ENCODE peak calls at places on chromosomes 2 and 18, in seven cellular contexts. V is lower lobe of right lung, G is fibroblast of villous mesenchyme, A is left lung, N is fibroblast of lung, L is A549, D is GM23338. O is an unnamed sample.

GRCh38 chr2:66872056-66872821 is 437.3 kb downstream of the MEIS1 start:
- DNase-seq in V (no peak), G (peak), A (no peak), N (peak), L (no peak), D (no peak), O (no peak)

GRCh38 chr2:83957001-83957400 is 502.1 kb downstream of the SUCLG1 start:
- DNase-seq in V (no peak), G (no peak), A (no peak), N (no peak), L (no peak), D (no peak), O (no peak)

GRCh38 chr18:46320928-46321855 is 217.0 kb downstream of the HAUS1 start:
- DNase-seq in V (no peak), G (peak), A (no peak), N (peak), L (no peak), D (no peak), O (no peak)

GRCh38 chr2:165621086-165621560 is 151.6 kb downstream of the CSRNP3 start:
- DNase-seq in V (no peak), G (peak), A (no peak), N (peak), L (no peak), D (no peak), O (no peak)

GRCh38 chr2:16374671-16375070 is 291.0 kb downstream of the CYRIA start:
- DNase-seq in V (no peak), G (no peak), A (no peak), N (no peak), L (no peak), D (no peak), O (no peak)

GRCh38 chr18:63924551-63924950 is 16.8 kb downstream of the SERPINB10 start:
- DNase-seq in V (no peak), G (peak), A (no peak), N (peak), L (no peak), D (no peak), O (no peak)

GRCh38 chr2:98869868-98870267 is 66.2 kb downstream of the CRACDL start:
- DNase-seq in V (peak), G (no peak), A (peak), N (no peak), L (no peak), D (no peak), O (peak)

GRCh38 chr2:170361359-170361936 is 183.5 kb downstream of the MYO3B start:
- DNase-seq in V (no peak), G (peak), A (no peak), N (peak), L (peak), D (peak), O (no peak)

GRCh38 chr2:167237478-167237877 is 349.2 kb downstream of the XIRP2 start:
- DNase-seq in V (no peak), G (no peak), A (no peak), N (no peak), L (no peak), D (peak), O (no peak)

GRCh38 chr18:59823611-59824195 is 76.1 kb upstream of the PMAIP1 start:
- DNase-seq in V (no peak), G (peak), A (no peak), N (peak), L (peak), D (peak), O (peak)

GRCh38 chr2:37201766-37202165 is 5.5 kb downstream of the CEBPZOS start:
- DNase-seq in V (no peak), G (no peak), A (no peak), N (peak), L (no peak), D (no peak), O (no peak)

GRCh38 chr2:142603761-142604160 is 273.7 kb upstream of the KYNU start:
- DNase-seq in V (no peak), G (no peak), A (no peak), N (no peak), L (no peak), D (no peak), O (no peak)
- TF ChIP-seq CTCF in V (no peak), G (no peak), A (no peak), N (no peak), L (peak), D (peak), O (no peak)

GRCh38 chr2:45907592-45907991 is 256.1 kb downstream of the PRKCE start:
- DNase-seq in V (no peak), G (no peak), A (no peak), N (no peak), L (no peak), D (no peak), O (no peak)

GRCh38 chr2:45904267-45904921 is 252.9 kb downstream of the PRKCE start:
- DNase-seq in V (no peak), G (no peak), A (no peak), N (peak), L (no peak), D (no peak), O (no peak)

GRCh38 chr2:45905643-45905969 is 254.1 kb downstream of the PRKCE start:
- DNase-seq in V (no peak), G (no peak), A (no peak), N (no peak), L (no peak), D (no peak), O (no peak)

GRCh38 chr2:45902952-45903351 is 251.5 kb downstream of the PRKCE start:
- DNase-seq in V (no peak), G (no peak), A (no peak), N (no peak), L (no peak), D (no peak), O (no peak)

GRCh38 chr2:45904931-45905642 is 253.6 kb downstream of the PRKCE start:
- DNase-seq in V (no peak), G (no peak), A (no peak), N (peak), L (no peak), D (no peak), O (no peak)
- H3K4me3 ChIP-seq in V (no peak), G (no peak), A (no peak), N (no peak), L (no peak), D (no peak), O (no peak)

GRCh38 chr2:112959109-112959591 is 18.7 kb upstream of the IL36G start:
- DNase-seq in V (no peak), G (no peak), A (no peak), N (no peak), L (no peak), D (peak), O (no peak)
- TF ChIP-seq CTCF in V (no peak), G (no peak), A (peak), N (no peak), L (peak), D (peak), O (no peak)

DNA sequence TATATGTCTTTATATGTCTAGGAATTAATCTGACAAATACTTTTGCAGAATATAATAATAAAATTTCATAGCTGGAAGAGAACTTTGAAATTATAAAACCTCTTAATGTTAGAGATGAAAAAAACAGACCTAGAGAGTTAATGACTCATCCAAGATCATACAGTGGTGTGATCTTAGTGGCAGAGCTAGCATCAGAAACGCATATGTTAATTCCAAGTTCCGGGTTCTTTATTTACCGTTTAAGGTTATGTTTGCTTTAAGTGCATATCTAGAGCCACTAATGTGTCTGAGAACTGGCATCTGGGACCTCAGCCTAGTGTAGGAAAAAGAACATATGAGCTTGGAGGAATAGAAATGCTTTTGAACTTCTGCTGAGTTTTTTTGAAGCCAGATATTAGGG is 24.3 kb downstream of the CERS6 start:
- DNase-seq in V (no peak), G (no peak), A (no peak), N (no peak), L (peak), D (no peak), O (no peak)
- H3K4me3 ChIP-seq in V (no peak), G (no peak), A (no peak), N (no peak), L (no peak), D (no peak), O (no peak)

GRCh38 chr2:1900736-1901135 is 156.4 kb upstream of the PXDN start:
- DNase-seq in V (no peak), G (no peak), A (no peak), N (no peak), L (no peak), D (peak), O (no peak)
- TF ChIP-seq CTCF in V (no peak), G (no peak), A (no peak), N (peak), L (no peak), D (peak), O (no peak)

GRCh38 chr2:217941886-217942728 is 60.7 kb downstream of the TNS1 start:
- DNase-seq in V (no peak), G (no peak), A (peak), N (no peak), L (no peak), D (no peak), O (peak)
- H3K4me3 ChIP-seq in V (peak), G (peak), A (peak), N (no peak), L (peak), D (no peak), O (no peak)

GRCh38 chr18:23235860-23236259 is 100.6 kb downstream of the CABLES1 start:
- DNase-seq in V (no peak), G (no peak), A (no peak), N (no peak), L (no peak), D (peak), O (no peak)

GRCh38 chr18:23235336-23235735 is 100.1 kb downstream of the CABLES1 start:
- DNase-seq in V (no peak), G (no peak), A (no peak), N (no peak), L (no peak), D (no peak), O (no peak)

GRCh38 chr18:23238152-23238531 is 102.9 kb downstream of the CABLES1 start:
- DNase-seq in V (no peak), G (peak), A (no peak), N (peak), L (no peak), D (no peak), O (no peak)

GRCh38 chr18:23237524-23238151 is 102.4 kb downstream of the CABLES1 start:
- DNase-seq in V (peak), G (peak), A (peak), N (peak), L (no peak), D (peak), O (peak)

GRCh38 chr18:23236876-23237468 is 101.7 kb downstream of the CABLES1 start:
- DNase-seq in V (no peak), G (no peak), A (no peak), N (no peak), L (no peak), D (no peak), O (no peak)
- TF ChIP-seq CTCF in V (no peak), G (no peak), A (no peak), N (no peak), L (no peak), D (no peak), O (no peak)

DNA sequence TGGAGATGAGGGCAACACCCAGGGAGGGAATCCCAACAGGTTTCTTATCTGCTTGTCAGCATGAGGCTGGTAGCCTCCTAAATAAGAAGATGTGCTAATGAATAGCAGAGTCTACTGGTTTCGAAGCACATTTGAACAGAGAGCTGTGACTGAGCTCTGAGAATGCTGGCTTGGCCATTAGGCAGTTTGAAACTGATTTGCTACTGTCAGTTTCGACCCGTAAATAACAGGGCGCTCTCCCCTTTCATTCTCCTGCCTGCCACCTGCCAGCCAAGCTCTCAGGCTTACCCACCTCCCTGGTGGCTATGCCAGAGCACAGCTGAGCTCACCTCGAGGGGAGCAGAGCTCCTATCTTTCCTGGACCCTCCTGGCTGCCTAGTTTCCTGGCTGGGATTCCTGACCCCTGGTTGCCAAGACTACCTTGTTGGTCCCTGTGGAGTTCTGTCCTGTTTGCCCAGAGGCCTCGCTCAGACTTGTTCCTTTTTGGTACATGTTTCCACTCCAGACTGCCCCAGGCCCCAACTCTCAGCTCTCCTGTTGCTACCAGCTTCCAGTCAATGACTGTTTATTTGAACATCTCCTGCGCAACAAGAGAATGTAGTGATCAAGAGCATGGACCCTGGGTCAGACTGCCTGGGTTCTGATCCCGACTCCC is 102.3 kb upstream of the ALPP start:
- DNase-seq in V (no peak), G (no peak), A (no peak), N (no peak), L (no peak), D (no peak), O (no peak)
- H3K4me3 ChIP-seq in V (no peak), G (no peak), A (no peak), N (no peak), L (no peak), D (no peak), O (no peak)

GRCh38 chr2:76050196-76050595 is 339.5 kb upstream of the GCFC2 start:
- DNase-seq in V (no peak), G (no peak), A (no peak), N (no peak), L (no peak), D (peak), O (no peak)
- TF ChIP-seq CTCF in V (no peak), G (no peak), A (no peak), N (no peak), L (no peak), D (peak), O (no peak)